ENCODE peak calls at places on chromosomes 3 and 15, in five cellular contexts. L is hepatocyte, X is neural progenitor cell, U is HCT116, T is GM23248. Z is an unnamed sample. For H3K36me3, the result is how much of the 10 kb centered on the place peaks cover.

GRCh38 chr3:107013606-107014005 is 363.6 kb upstream of the CCDC54 start:
- DNase-seq in L (no peak), X (no peak), U (no peak), T (no peak), Z (no peak)

GRCh38 chr15:95559875-95560394 is 770.6 kb upstream of the NR2F2 start:
- DNase-seq in L (peak), X (no peak), U (peak), T (peak), Z (no peak)

GRCh38 chr3:15292765-15293522 is 39.4 kb downstream of the SH3BP5 start:
- DNase-seq in L (no peak), X (no peak), U (no peak), T (no peak), Z (no peak)

GRCh38 chr15:39925112-39925830 is 5.2 kb upstream of the GPR176 start:
- DNase-seq in L (no peak), X (peak), U (no peak), T (peak), Z (no peak)

GRCh38 chr3:180546863-180547262 is 55.1 kb upstream of the TTC14 start:
- DNase-seq in L (no peak), X (no peak), U (no peak), T (no peak), Z (no peak)

GRCh38 chr3:175329373-175329772 is 470.2 kb downstream of the NAALADL2 start:
- DNase-seq in L (no peak), X (no peak), U (no peak), T (no peak), Z (no peak)

GRCh38 chr15:74422723-74423442 is 10.9 kb downstream of the SEMA7A start:
- DNase-seq in L (no peak), X (peak), U (no peak), T (peak), Z (no peak)

GRCh38 chr15:49830411-49830810 is 209.6 kb downstream of the DTWD1 start:
- DNase-seq in L (no peak), X (no peak), U (no peak), T (peak), Z (no peak)

GRCh38 chr3:4841783-4842440 is 137.3 kb upstream of the BHLHE40 start:
- DNase-seq in L (no peak), X (no peak), U (no peak), T (peak), Z (no peak)

GRCh38 chr3:8663177-8664061 is 18.8 kb upstream of the SSUH2 start:
- DNase-seq in L (peak), X (peak), U (peak), T (peak), Z (peak)

GRCh38 chr3:89227634-89228033 is 120.2 kb downstream of the EPHA3 start:
- DNase-seq in L (no peak), X (no peak), U (no peak), T (peak), Z (no peak)

GRCh38 chr3:12982619-12983101 is 90.6 kb downstream of the IQSEC1 start:
- DNase-seq in L (no peak), X (no peak), U (no peak), T (no peak), Z (no peak)

GRCh38 chr3:46448721-46449120 is 16.0 kb downstream of the LTF start:
- DNase-seq in L (no peak), X (no peak), U (no peak), T (no peak), Z (no peak)

GRCh38 chr3:126056123-126056522 is 27.8 kb downstream of the SLC41A3 start:
- DNase-seq in L (no peak), X (no peak), U (no peak), T (no peak), Z (peak)

GRCh38 chr3:46239301-46239938 is 2.8 kb upstream of the CCR3 start:
- DNase-seq in L (no peak), X (no peak), U (no peak), T (no peak), Z (no peak)

GRCh38 chr3:48811524-48811923 is 36.1 kb downstream of the PRKAR2A start:
- DNase-seq in L (no peak), X (no peak), U (no peak), T (no peak), Z (no peak)

GRCh38 chr15:44545934-44546802 is 9.2 kb downstream of the EIF3J start:
- DNase-seq in L (no peak), X (no peak), U (no peak), T (peak), Z (peak)

GRCh38 chr3:157064402-157064801 is 95.5 kb downstream of the CCNL1 start:
- DNase-seq in L (no peak), X (no peak), U (no peak), T (no peak), Z (no peak)

GRCh38 chr15:60582370-60583036 is 103.6 kb upstream of the ICE2 start:
- DNase-seq in L (no peak), X (no peak), U (no peak), T (no peak), Z (no peak)

GRCh38 chr15:48559270-48559669 is 86.2 kb downstream of the FBN1 start:
- DNase-seq in L (peak), X (peak), U (no peak), T (peak), Z (no peak)

GRCh38 chr15:31871159-31871886 is 159.0 kb upstream of the CHRNA7 start:
- DNase-seq in L (no peak), X (no peak), U (no peak), T (no peak), Z (no peak)

GRCh38 chr3:170560717-170561382 is 25.0 kb downstream of the SLC7A14 start:
- DNase-seq in L (no peak), X (no peak), U (no peak), T (no peak), Z (no peak)

GRCh38 chr3:43248194-43248593 is 38.1 kb upstream of the SNRK start:
- DNase-seq in L (no peak), X (no peak), U (no peak), T (peak), Z (no peak)

GRCh38 chr3:48599077-48599501 is 4.0 kb upstream of the COL7A1 start:
- DNase-seq in L (no peak), X (no peak), U (no peak), T (no peak), Z (no peak)

GRCh38 chr3:36907911-36908646 is 36.8 kb downstream of the TRANK1 start:
- DNase-seq in L (no peak), X (no peak), U (no peak), T (peak), Z (no peak)

GRCh38 chr15:78130466-78131294 is 565 bp downstream of the CIB2 start:
- DNase-seq in L (no peak), X (no peak), U (no peak), T (no peak), Z (peak)

GRCh38 chr15:70466895-70467529 is 296.3 kb downstream of the UACA start:
- DNase-seq in L (peak), X (peak), U (peak), T (peak), Z (peak)

GRCh38 chr15:68691667-68692066 is 112.9 kb downstream of the CORO2B start:
- DNase-seq in L (peak), X (no peak), U (no peak), T (no peak), Z (peak)

GRCh38 chr3:17233398-17233800 is 348.6 kb downstream of the PLCL2 start:
- DNase-seq in L (peak), X (peak), U (peak), T (peak), Z (peak)

GRCh38 chr3:33377489-33377888 is 62.7 kb downstream of the UBP1 start:
- DNase-seq in L (no peak), X (no peak), U (no peak), T (no peak), Z (no peak)

GRCh38 chr3:33373082-33373437 is 67.1 kb downstream of the UBP1 start:
- DNase-seq in L (no peak), X (no peak), U (no peak), T (no peak), Z (no peak)

GRCh38 chr3:33377931-33378330 is 62.3 kb downstream of the UBP1 start:
- DNase-seq in L (no peak), X (no peak), U (no peak), T (peak), Z (no peak)

GRCh38 chr3:33372218-33373081 is 67.8 kb downstream of the UBP1 start:
- DNase-seq in L (peak), X (peak), U (peak), T (peak), Z (peak)
- TF ChIP-seq EZH2phosphoT487 in L (no peak), X (no peak), U (no peak), T (no peak), Z (no peak)

DNA sequence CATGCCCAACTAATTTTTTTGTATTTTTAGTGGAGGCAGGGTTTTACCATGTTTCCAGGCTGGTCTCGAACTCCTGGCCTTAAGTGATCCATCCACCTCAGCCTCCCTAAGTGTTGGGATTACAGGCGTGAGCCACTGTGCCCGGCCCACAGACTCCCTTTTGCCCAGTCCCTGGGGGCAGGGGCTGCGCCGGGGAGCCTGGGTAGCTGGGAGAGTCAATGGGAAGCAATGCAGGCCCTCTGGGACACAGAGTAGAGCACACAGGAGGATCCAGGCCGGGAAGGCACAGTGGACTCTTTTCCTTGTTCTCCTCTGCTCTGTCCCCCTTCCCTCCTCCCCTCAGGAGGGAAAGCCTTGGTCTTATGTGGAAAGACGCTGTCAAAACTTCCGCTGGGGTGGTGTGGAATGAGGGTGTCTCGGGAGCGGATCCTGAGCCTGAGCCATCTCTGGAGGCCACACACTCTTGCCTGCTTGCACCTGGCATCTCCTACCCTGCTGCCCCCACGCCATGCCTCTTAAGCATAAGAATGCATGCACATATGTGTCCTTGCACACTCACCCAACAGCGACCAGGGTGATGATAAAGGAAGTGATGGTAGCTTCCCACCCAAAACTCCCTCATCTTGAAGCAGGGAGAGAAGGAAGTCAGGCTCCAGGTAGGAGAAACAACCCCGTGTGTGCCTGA is 11.9 kb upstream of the PRKCD start:
- DNase-seq in L (no peak), X (no peak), U (no peak), T (no peak), Z (no peak)
- H3K36me3 ChIP-seq in L (under half), X (under half), U (under half), T (under half), Z (under half)

GRCh38 chr3:159032311-159032710 is 230.5 kb downstream of the MFSD1 start:
- DNase-seq in L (no peak), X (no peak), U (peak), T (peak), Z (no peak)
- TF ChIP-seq EZH2phosphoT487 in L (no peak), X (no peak), U (no peak), T (no peak), Z (no peak)

GRCh38 chr15:64747578-64747977 is 27.8 kb downstream of the RBPMS2 start:
- DNase-seq in L (no peak), X (no peak), U (no peak), T (no peak), Z (no peak)
- H3K36me3 ChIP-seq in L (under half), X (under half), U (under half), T (under half), Z (under half)

GRCh38 chr15:33460166-33460805 is 149.5 kb downstream of the RYR3 start:
- DNase-seq in L (no peak), X (no peak), U (no peak), T (peak), Z (no peak)
- TF ChIP-seq EZH2phosphoT487 in L (no peak), X (no peak), U (no peak), T (no peak), Z (no peak)